ENCODE peak calls at places on chromosomes 3 and 15, in seven cellular contexts. G, J, B, H, U, E and O are unnamed samples. For H3K4me1, the result is how much of the 10 kb centered on the place peaks cover.

GRCh38 chr3:90069748-90070147 is 962.3 kb downstream of the EPHA3 start:
- DNase-seq in J (no peak), U (peak), B (no peak), E (peak), G (peak), H (no peak), O (no peak)

GRCh38 chr3:129888739-129889138 is 4.8 kb downstream of the TMCC1 start:
- DNase-seq in U (peak), G (no peak), J (no peak), H (peak), B (no peak), E (no peak), O (peak)

GRCh38 chr3:45224824-45225464 is 1.1 kb downstream of the TMEM158 start:
- DNase-seq in H (peak), E (peak), G (peak), U (peak), J (peak), B (peak), O (peak)

GRCh38 chr3:107574650-107575049 is 51.9 kb downstream of the BBX start:
- DNase-seq in E (peak), J (no peak), H (peak), U (no peak), G (no peak), B (no peak), O (no peak)

GRCh38 chr15:32828507-32829186 is 110.8 kb downstream of the GREM1 start:
- DNase-seq in G (no peak), H (peak), U (peak), E (no peak), J (no peak), B (no peak), O (peak)

GRCh38 chr3:178274711-178275110 is 261.5 kb upstream of the KCNMB2 start:
- DNase-seq in B (no peak), J (no peak), G (no peak), E (no peak), U (no peak), H (no peak), O (no peak)

GRCh38 chr3:17823039-17823438 is 80.6 kb upstream of the TBC1D5 start:
- DNase-seq in G (no peak), B (no peak), E (no peak), U (no peak), H (no peak), J (no peak), O (no peak)

GRCh38 chr15:88048759-88049158 is 207.8 kb downstream of the NTRK3 start:
- DNase-seq in U (no peak), E (no peak), H (no peak), J (no peak), G (no peak), B (no peak), O (no peak)

GRCh38 chr15:101056366-101057334 is 137.5 kb downstream of the LRRK1 start:
- DNase-seq in J (no peak), B (no peak), G (no peak), U (no peak), H (no peak), E (no peak), O (no peak)

GRCh38 chr3:24640330-24640877 is 145.8 kb upstream of the THRB start:
- DNase-seq in B (no peak), U (peak), G (peak), H (peak), J (no peak), E (peak), O (peak)

GRCh38 chr15:31268108-31268501 is 58.5 kb upstream of the KLF13 start:
- DNase-seq in E (no peak), B (peak), U (no peak), H (no peak), G (no peak), J (no peak), O (no peak)

GRCh38 chr15:47820047-47820779 is 102.9 kb downstream of the SEMA6D start:
- DNase-seq in U (peak), B (no peak), J (no peak), G (no peak), H (peak), E (peak), O (no peak)

GRCh38 chr3:71416868-71417267 is 166.7 kb downstream of the FOXP1 start:
- DNase-seq in J (peak), B (no peak), H (no peak), U (no peak), E (peak), G (peak), O (no peak)

GRCh38 chr15:34693053-34693744 is 61.6 kb downstream of the GJD2 start:
- DNase-seq in G (no peak), H (no peak), U (no peak), B (no peak), J (no peak), E (no peak), O (peak)

GRCh38 chr3:39849992-39850706 is 40.7 kb downstream of the MYRIP start:
- DNase-seq in B (no peak), G (no peak), J (no peak), H (no peak), E (no peak), U (no peak), O (peak)

GRCh38 chr3:143650120-143650519 is 198.1 kb downstream of the SLC9A9 start:
- DNase-seq in E (no peak), U (no peak), J (no peak), H (no peak), B (no peak), G (no peak), O (no peak)

GRCh38 chr3:67415504-67415903 is 238.9 kb downstream of the SUCLG2 start:
- DNase-seq in U (no peak), E (no peak), J (no peak), B (no peak), H (no peak), G (no peak), O (no peak)

GRCh38 chr3:44848634-44849033 is 13.1 kb upstream of the TMEM42 start:
- DNase-seq in G (no peak), J (no peak), E (no peak), H (no peak), U (no peak), B (no peak), O (no peak)

GRCh38 chr15:99955181-99955525 is 221.9 kb upstream of the LYSMD4 start:
- DNase-seq in B (no peak), U (no peak), E (no peak), J (no peak), G (no peak), H (no peak), O (no peak)

DNA sequence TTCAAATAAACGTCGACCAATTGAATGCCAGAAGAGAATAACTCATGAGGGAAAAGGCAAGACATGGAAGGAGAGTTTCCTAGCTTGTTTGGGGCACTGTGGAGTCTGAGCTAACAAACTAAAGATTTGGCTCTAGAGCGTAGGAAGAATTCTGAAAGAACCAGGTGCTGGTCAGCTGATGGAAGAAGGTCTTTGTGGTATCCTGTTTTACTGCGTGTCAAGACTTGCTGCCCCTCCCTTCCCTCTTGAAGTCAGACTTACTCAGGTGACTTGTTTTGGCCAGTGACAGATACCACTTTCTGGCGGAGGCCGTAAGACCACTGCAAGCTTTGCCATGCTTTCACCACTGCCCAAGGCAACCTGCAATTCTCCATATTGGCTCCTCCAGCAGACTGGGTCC is 673 bp upstream of the HCLS1 start:
- DNase-seq in U (no peak), E (no peak), B (no peak), G (no peak), H (no peak), J (no peak), O (no peak)
- H3K4me1 ChIP-seq in U (under half), E (under half), B (under half), G (under half), H (under half), J (under half), O (under half)

GRCh38 chr15:95215016-95215415 is 983.7 kb downstream of the MCTP2 start:
- DNase-seq in U (no peak), H (no peak), J (no peak), G (no peak), B (no peak), E (no peak), O (no peak)
- H3K4me3 ChIP-seq in U (no peak), H (no peak), J (no peak), G (no peak), B (no peak), E (no peak), O (no peak)

DNA sequence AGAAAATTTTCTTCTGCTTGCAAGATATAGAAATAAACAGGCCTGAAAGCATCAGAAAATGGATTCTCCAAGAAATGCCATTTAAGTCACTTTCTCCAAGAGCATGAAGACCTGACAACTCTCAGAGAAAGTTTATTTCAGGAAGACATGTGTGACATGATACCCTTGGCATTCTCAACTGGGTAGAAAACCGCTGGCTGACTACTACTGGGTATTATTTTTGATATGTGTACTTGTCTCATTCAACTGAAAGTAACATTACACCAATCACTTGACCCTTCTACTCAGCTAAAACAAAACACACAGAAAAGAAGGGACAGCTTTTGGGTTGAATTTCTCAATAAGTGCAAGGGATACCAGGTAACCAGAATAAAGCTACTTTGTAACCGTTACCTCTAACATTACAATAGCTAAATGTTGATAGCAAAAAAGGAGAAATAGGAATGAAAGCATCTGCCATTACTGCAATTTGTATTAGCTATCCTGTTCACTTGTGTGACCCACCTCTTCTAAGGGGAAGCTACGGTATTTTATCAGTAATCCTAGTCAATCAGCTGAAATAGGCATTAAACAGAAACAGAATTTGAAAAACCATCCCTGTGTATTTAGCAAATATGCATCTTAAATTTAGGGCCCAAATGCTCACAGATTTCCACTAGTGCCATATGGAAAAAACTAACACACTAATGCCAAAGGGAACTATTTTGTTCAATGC is 7.3 kb downstream of the TRA2B start:
- DNase-seq in J (no peak), H (peak), U (no peak), B (no peak), E (no peak), G (no peak), O (no peak)
- H3K4me1 ChIP-seq in J (half or more), H (under half), U (half or more), B (half or more), E (half or more), G (under half), O (under half)

DNA sequence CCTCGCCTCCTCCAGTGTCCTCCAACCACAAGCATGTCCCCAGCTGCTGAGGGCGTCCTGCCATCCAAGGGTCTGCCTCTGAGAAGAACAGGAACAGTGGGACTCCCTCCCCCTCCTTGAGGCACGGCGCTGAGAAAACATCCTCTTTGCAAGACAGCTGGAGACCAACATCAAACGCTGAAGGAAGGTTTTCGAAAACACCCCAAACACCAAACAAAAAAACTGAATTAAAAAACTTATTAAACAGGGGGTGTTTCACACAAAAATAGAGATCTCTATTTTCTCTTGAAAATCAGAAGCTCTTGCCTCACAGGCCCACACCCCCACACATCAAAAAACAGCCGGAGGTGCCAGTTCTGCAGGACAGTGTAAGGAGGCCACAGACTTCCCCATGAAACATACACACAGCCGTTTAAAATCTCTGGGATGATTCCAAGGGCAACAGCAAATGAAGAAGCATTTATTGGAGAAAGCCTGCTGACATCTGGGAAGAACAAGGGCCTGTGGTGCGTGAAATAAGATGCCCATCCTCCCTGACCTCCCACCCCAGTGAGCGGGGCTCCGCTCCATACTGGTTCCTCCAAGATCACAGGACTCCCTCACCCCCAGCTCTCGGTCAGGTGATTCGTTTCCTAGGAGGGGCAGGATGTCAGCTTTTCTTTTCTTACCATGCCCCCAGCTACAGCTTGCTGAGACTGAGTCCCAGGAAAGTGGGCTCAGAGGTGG is 71.3 kb downstream of the NUP210 start:
- DNase-seq in E (peak), U (no peak), J (no peak), H (peak), G (peak), B (no peak), O (peak)
- H3K4me3 ChIP-seq in E (peak), U (no peak), J (no peak), H (no peak), G (no peak), B (no peak), O (no peak)

GRCh38 chr3:42174679-42175660 is 83.8 kb downstream of the TRAK1 start:
- DNase-seq in J (no peak), E (no peak), H (no peak), G (no peak), B (no peak), U (no peak), O (no peak)
- H3K4me1 ChIP-seq in J (under half), E (under half), H (under half), G (under half), B (under half), U (under half), O (under half)